ENCODE peak calls at places on chromosomes 2 and 18, in six cellular contexts. Y, G, U, D, J and O are unnamed samples.

GRCh38 chr2:186093168-186093567 is 354.6 kb downstream of the FSIP2 start:
- DNase-seq in Y (no peak), G (no peak), U (no peak), D (no peak), J (no peak), O (peak; percentile 5)

GRCh38 chr2:158993721-158994587 is 25.5 kb downstream of the TANC1 start:
- DNase-seq in Y (no peak), G (no peak), U (no peak), D (no peak), J (no peak), O (no peak)

GRCh38 chr2:73920577-73921545 is 5.8 kb upstream of the DGUOK start:
- DNase-seq in Y (peak; percentile 36), G (peak; percentile 17), U (peak; percentile 38), D (peak; percentile 37), J (peak; percentile 80), O (peak; percentile 20)

GRCh38 chr2:126722081-126722480 is 66.1 kb downstream of the GYPC start:
- DNase-seq in Y (no peak), G (no peak), U (no peak), D (no peak), J (no peak), O (no peak)

GRCh38 chr2:40220177-40220925 is 231.5 kb downstream of the SLC8A1 start:
- DNase-seq in Y (no peak), G (no peak), U (peak; percentile 72), D (no peak), J (no peak), O (no peak)

GRCh38 chr18:79542876-79543750 is 136.5 kb upstream of the CTDP1 start:
- DNase-seq in Y (no peak), G (no peak), U (no peak), D (no peak), J (no peak), O (no peak)

GRCh38 chr18:76657911-76658475 is 163.0 kb upstream of the ZNF516 start:
- DNase-seq in Y (no peak), G (no peak), U (no peak), D (no peak), J (no peak), O (no peak)

GRCh38 chr18:69725855-69726508 is 221.7 kb downstream of the CD226 start:
- DNase-seq in Y (no peak), G (no peak), U (no peak), D (no peak), J (no peak), O (no peak)

GRCh38 chr18:59837586-59837985 is 62.2 kb upstream of the PMAIP1 start:
- DNase-seq in Y (peak; percentile 86), G (peak; percentile 5), U (peak; percentile 67), D (peak; percentile 75), J (no peak), O (peak; percentile 80)

GRCh38 chr2:239276813-239277193 is 124.0 kb downstream of the HDAC4 start:
- DNase-seq in Y (no peak), G (no peak), U (no peak), D (no peak), J (peak; percentile 66), O (no peak)

GRCh38 chr2:159098815-159099455 is 130.5 kb downstream of the TANC1 start:
- DNase-seq in Y (peak; percentile 78), G (no peak), U (peak; percentile 45), D (no peak), J (no peak), O (peak; percentile 93)

GRCh38 chr18:64410685-64411084 is 261.8 kb upstream of the LINC00305 start:
- DNase-seq in Y (peak; percentile 15), G (no peak), U (no peak), D (no peak), J (no peak), O (peak; percentile 15)

GRCh38 chr2:221851531-221852045 is 279.5 kb upstream of the EPHA4 start:
- DNase-seq in Y (no peak), G (no peak), U (no peak), D (no peak), J (no peak), O (no peak)